ENCODE peak calls at places on chromosomes 16 and 17, in four cellular contexts. One of them, this sample, is unnamed.

GRCh38 chr17:226773-227580 is 45.5 kb upstream of the DOC2B start:
- DNase-seq in nephron progenitor cell: no peak
- DNase-seq in AG10803: no peak
- DNase-seq in NCI-H2029 treated with DMSO at 0.1 percent for 48 hours: no peak
- DNase-seq in this sample: no peak

GRCh38 chr16:11066231-11066870 is 122.0 kb downstream of the CLEC16A start:
- DNase-seq in NCI-H2029 treated with DMSO at 0.1 percent for 48 hours: no peak
- DNase-seq in AG10803: no peak
- DNase-seq in nephron progenitor cell: no peak
- DNase-seq in this sample: no peak

GRCh38 chr16:25108054-25108453 is 3.5 kb upstream of the LCMT1 start:
- DNase-seq in AG10803: no peak
- DNase-seq in NCI-H2029 treated with DMSO at 0.1 percent for 48 hours: no peak
- DNase-seq in nephron progenitor cell: no peak
- DNase-seq in this sample: no peak

GRCh38 chr16:57405194-57405593 is 627 bp downstream of the CCL17 start:
- DNase-seq in AG10803: no peak
- DNase-seq in nephron progenitor cell: no peak
- DNase-seq in NCI-H2029 treated with DMSO at 0.1 percent for 48 hours: no peak
- DNase-seq in this sample: no peak

GRCh38 chr17:40121191-40121885 is 433 bp upstream of the MSL1 start:
- DNase-seq in AG10803: peak
- DNase-seq in nephron progenitor cell: no peak
- DNase-seq in NCI-H2029 treated with DMSO at 0.1 percent for 48 hours: no peak
- DNase-seq in this sample: peak

GRCh38 chr17:58289869-58290268 is 9.1 kb upstream of the MPO start:
- DNase-seq in nephron progenitor cell: no peak
- DNase-seq in NCI-H2029 treated with DMSO at 0.1 percent for 48 hours: no peak
- DNase-seq in AG10803: no peak
- DNase-seq in this sample: peak

GRCh38 chr17:52606098-52606497 is 447.6 kb upstream of the CA10 start:
- DNase-seq in nephron progenitor cell: no peak
- DNase-seq in AG10803: no peak
- DNase-seq in NCI-H2029 treated with DMSO at 0.1 percent for 48 hours: no peak
- DNase-seq in this sample: no peak

GRCh38 chr16:87052506-87052905 is 264.7 kb downstream of the C16orf95 start:
- DNase-seq in AG10803: peak
- DNase-seq in NCI-H2029 treated with DMSO at 0.1 percent for 48 hours: no peak
- DNase-seq in nephron progenitor cell: no peak
- DNase-seq in this sample: no peak

GRCh38 chr16:533391-534088 is 6.0 kb downstream of the CAPN15 start:
- DNase-seq in AG10803: no peak
- DNase-seq in NCI-H2029 treated with DMSO at 0.1 percent for 48 hours: no peak
- DNase-seq in nephron progenitor cell: peak
- DNase-seq in this sample: no peak